ENCODE peak calls at places on chromosomes 16 and 17, in eight cellular contexts. P is PC-9, Y is esophagus muscularis mucosa, Z is endothelial cell of umbilical vein, G is PC-3, U is transverse colon, L is uterus, C is lower lobe of right lung. K is an unnamed sample.

GRCh38 chr17:15475620-15476354 is 8.4 kb upstream of the CDRT4 start:
- DNase-seq in C (no peak), L (no peak), Y (no peak), Z (no peak), P (no peak), G (no peak), U (no peak), K (peak; percentile 63)

GRCh38 chr17:13143001-13143400 is 125.2 kb upstream of the ELAC2 start:
- DNase-seq in P (no peak), Y (peak; percentile 39), L (no peak), G (no peak), C (no peak), U (no peak), Z (no peak), K (no peak)

GRCh38 chr17:4900231-4901107 is 1.1 kb downstream of the C17orf107 start:
- DNase-seq in G (no peak), Y (no peak), Z (no peak), C (peak; percentile 71), L (no peak), P (no peak), U (peak; percentile 56), K (no peak)

GRCh38 chr17:62705116-62705515 is 77.6 kb downstream of the MRC2 start:
- DNase-seq in L (no peak), Z (peak; percentile 80), P (no peak), U (no peak), G (no peak), C (no peak), Y (no peak), K (peak; percentile 54)

GRCh38 chr17:76566988-76567431 is 18.6 kb downstream of the ST6GALNAC2 start:
- DNase-seq in G (no peak), L (no peak), P (no peak), C (no peak), Y (no peak), Z (no peak), U (no peak), K (no peak)

GRCh38 chr16:66502020-66502913 is 47.7 kb downstream of the TK2 start:
- DNase-seq in G (no peak), P (peak; percentile 72), L (peak; percentile 92), Y (no peak), Z (no peak), C (peak; percentile 74), U (no peak), K (peak; percentile 88)

GRCh38 chr16:84308120-84308519 is 13.4 kb downstream of the WFDC1 start:
- DNase-seq in Y (no peak), P (peak; percentile 55), Z (peak; percentile 15), L (no peak), U (peak; percentile 66), G (peak; percentile 34), C (peak; percentile 55), K (peak; percentile 87)

GRCh38 chr17:72406501-72406900 is 285.7 kb downstream of the SOX9 start:
- DNase-seq in P (peak; percentile 84), L (no peak), U (no peak), Y (no peak), C (no peak), G (peak; percentile 41), Z (no peak), K (no peak)

GRCh38 chr17:81741049-81741593 is 29.0 kb downstream of the SLC25A10 start:
- DNase-seq in U (no peak), Y (no peak), L (no peak), Z (no peak), G (no peak), C (peak; percentile 40), P (no peak), K (no peak)

GRCh38 chr17:81735181-81736102 is 23.4 kb downstream of the SLC25A10 start:
- DNase-seq in L (no peak), U (peak; percentile 54), Z (no peak), Y (no peak), C (peak; percentile 80), P (no peak), G (peak; percentile 70), K (peak; percentile 65)

GRCh38 chr17:81738801-81739393 is 26.8 kb downstream of the SLC25A10 start:
- DNase-seq in Y (no peak), Z (no peak), C (peak; percentile 39), P (no peak), U (no peak), L (no peak), G (no peak), K (no peak)

GRCh38 chr17:81740395-81740961 is 28.4 kb downstream of the SLC25A10 start:
- DNase-seq in C (peak; percentile 47), G (no peak), L (no peak), U (no peak), P (no peak), Y (no peak), Z (peak; percentile 58), K (peak; percentile 60)

DNA sequence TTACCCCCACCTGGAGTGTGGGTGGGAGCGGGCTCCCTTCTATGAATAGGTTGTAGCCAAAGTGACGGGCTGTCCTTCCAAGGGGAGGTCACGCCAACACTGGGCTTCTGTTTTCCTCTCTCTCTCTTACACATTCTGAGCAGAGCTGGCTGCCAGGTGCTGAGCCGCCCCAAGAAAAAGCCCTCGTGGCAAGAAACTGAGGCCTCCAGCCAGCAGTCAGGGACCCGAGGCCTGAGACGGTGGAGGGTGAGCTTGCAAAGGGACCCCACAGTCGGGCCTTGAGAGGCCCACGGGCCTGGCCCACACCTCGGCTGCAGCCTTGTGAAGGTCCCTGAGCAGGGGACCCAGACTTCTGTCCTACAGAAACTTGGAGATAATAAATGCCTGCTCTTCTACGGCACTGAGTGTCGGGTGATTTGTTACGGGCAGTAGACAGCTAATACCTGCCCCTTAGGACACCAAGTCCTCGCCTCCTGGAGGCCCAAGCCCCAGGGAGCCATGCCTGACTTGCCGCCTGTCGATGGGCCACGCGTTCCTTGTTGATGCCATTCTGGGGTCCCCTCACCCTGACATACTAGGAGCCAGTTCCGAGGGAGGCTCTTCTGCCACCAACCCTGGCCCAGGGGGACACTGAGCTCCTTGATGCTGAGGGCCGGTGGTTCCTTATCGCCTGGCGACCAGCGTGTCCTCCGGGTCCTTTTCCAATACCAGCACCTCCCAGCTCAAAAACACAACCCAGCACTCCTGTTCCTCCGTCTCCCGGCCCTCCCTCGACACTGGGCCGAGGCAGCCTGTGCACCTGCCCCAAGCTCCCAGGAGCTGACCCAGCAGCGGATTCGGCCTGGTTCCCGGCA is 26.1 kb downstream of the SLC25A10 start:
- DNase-seq in U (no peak), Y (no peak), C (no peak), G (no peak), L (no peak), Z (no peak), P (no peak), K (no peak)
- H3K27me3 ChIP-seq in U (peaks cover 23% of the 10 kb centered on the region), Y (peaks cover 15% of the 10 kb centered on the region), C (peaks cover 14% of the 10 kb centered on the region), G (no peaks in the 10 kb centered on the region), L (no peaks in the 10 kb centered on the region), Z (no peaks in the 10 kb centered on the region), P (no peaks in the 10 kb centered on the region), K (peaks cover 3% of the 10 kb centered on the region)

DNA sequence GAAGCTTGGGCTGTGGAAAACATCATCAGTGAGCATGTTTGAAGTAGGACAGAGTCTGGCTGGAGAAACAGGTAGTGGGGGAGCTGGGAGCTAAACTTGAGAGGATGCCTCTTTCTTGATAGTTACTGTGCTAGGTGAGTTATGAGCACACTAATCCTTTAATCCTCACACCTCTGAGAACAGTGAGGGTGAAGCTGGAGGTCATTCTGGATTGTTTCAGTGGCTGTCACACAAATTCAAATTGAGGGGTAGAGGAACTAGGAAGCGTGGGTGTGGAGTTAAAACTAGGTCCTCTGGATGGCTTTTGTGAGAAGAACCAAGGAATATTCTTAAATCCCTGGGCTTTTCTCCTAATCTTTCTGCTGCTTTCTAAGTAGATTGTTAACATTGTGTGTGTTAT is 3.3 kb downstream of the AKAP1 start:
- DNase-seq in P (no peak), C (no peak), Z (no peak), G (no peak), Y (no peak), L (no peak), U (no peak), K (no peak)
- H3K4me1 ChIP-seq in P (peaks cover 35% of the 10 kb centered on the region), C (peaks cover 51% of the 10 kb centered on the region), Z (peaks cover 8% of the 10 kb centered on the region), G (peaks cover 16% of the 10 kb centered on the region), Y (peaks cover 76% of the 10 kb centered on the region), L (no peaks in the 10 kb centered on the region), U (peaks cover 64% of the 10 kb centered on the region), K (peaks cover 67% of the 10 kb centered on the region)

DNA sequence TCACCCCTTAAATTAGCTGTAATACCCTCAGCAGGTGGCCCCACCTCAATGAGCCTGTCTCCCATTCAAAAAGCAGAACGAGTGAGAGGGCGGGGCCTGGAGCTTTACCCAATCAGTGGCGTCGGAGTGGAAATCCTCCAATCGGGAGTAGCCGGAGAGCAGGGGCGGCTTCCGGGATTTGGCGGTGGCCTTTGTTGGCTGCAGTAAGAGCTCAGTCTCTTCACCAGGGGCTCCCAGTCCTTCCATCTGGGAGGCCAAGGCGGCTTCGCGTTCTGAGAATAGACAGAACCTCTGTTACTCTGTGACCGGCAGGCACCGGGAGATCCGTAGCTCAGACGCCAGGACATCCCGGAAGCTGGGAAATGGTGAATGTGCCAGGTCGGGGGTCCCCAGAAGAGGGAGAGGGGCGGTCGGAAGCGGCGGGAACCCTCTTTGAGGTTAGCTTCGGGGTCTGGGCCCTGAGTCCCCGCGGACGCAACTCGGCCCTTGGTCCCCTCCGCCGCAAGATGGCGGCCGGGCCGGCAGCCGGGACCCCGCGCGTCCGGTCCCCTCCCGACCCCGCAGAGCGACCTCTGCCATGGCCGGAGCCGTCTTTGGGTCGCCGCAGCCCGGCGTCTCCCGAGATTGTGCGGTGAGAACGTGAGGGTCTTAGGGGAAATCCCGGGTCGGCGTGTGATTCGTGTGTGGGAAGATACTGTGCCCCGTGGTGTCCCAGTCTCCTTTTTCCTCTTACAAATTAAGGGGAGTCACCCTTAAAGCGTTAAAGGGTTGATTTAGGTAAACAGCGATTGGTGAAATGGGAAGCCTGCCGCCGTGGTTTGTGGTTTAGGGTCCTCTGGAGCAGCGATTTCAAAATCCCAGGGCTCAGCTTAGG is 160.3 kb upstream of the ZNF267 start:
- DNase-seq in G (peak; percentile 90), C (peak; percentile 95), Y (peak; percentile 99), U (peak; percentile 94), L (peak; percentile 93), Z (peak; percentile 94), P (peak; percentile 92), K (peak; percentile 97)
- TF ChIP-seq CTCF in G (no peak), C (no peak), Y (no peak), U (no peak), L (no peak), Z (no peak), P (no peak), K (no peak)

GRCh38 chr17:77915594-77916021 is 42.9 kb upstream of the TNRC6C start:
- DNase-seq in L (no peak), Y (no peak), U (no peak), P (no peak), G (no peak), Z (no peak), C (no peak), K (peak; percentile 14)

GRCh38 chr17:77916284-77916683 is 42.2 kb upstream of the TNRC6C start:
- DNase-seq in C (no peak), Z (no peak), Y (no peak), P (no peak), L (no peak), U (no peak), G (no peak), K (peak; percentile 4)

GRCh38 chr17:77919276-77919675 is 39.2 kb upstream of the TNRC6C start:
- DNase-seq in Z (no peak), C (no peak), P (no peak), Y (no peak), U (no peak), L (no peak), G (no peak), K (no peak)

GRCh38 chr17:77914440-77915254 is 43.9 kb upstream of the TNRC6C start:
- DNase-seq in Z (no peak), U (no peak), G (no peak), L (no peak), P (no peak), Y (no peak), C (no peak), K (peak; percentile 19)

DNA sequence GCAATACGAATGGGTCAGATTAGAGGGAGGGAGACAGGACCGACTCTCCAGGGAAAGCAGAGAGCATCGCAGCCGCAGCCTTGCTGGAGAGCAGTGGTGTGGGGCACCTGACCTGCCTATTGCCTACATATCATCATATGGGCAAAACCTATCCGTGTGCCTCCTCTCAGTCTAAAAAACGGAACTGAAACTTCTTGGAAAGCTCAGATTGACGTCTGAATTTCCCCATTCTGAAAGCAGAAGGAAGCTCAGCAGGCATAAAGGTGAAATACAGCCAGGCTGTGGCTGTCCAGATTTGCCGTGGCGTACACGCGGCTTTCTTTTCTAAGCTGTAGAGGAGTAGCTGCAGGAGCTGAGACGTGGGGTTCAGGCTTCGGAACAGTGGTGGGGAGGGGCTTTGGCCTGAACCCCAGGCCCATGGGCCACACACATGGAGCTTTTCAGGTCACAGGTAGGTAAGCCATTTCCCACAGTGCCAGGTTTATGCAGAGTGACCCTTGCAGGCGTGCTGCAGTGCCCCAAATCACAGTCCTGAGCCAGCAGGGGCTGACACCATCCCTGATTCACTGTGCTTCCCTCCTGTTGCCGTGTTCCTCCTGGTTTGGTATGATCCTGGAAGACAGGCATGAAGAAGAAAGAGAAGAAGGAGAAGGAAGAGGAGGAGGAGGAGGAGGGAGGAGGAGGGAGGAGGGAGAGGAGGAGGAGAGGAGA is 41.6 kb upstream of the TNRC6C start:
- DNase-seq in G (no peak), P (no peak), Y (no peak), C (peak; percentile 69), U (no peak), L (no peak), Z (no peak), K (peak; percentile 63)
- H3K27me3 ChIP-seq in G (peaks cover 66% of the 10 kb centered on the region), P (peaks cover 67% of the 10 kb centered on the region), Y (no peaks in the 10 kb centered on the region), C (peaks cover 55% of the 10 kb centered on the region), U (peaks cover 48% of the 10 kb centered on the region), L (no peaks in the 10 kb centered on the region), Z (no peaks in the 10 kb centered on the region), K (peaks cover 3% of the 10 kb centered on the region)